ENCODE peak calls at places on chromosomes 6 and 20, in seven cellular contexts. E is activated T-cell treated with anti-CD3 and anti-CD28 coated beads for 1 hour; D is SJSA1; X is activated naive CD8-positive, alpha-beta T cell treated with anti-CD3 and anti-CD28 coated beads, Interleukin-2, amount 50 U/mL, for 16 hours; U is esophagus squamous epithelium; B is D721Med; M is NCI-H2081. Y is an unnamed sample.

GRCh38 chr20:37253087-37253486 is 8.5 kb downstream of the GHRH start:
- DNase-seq in D (no peak), X (no peak), U (no peak), E (no peak), B (no peak), M (no peak), Y (no peak)

GRCh38 chr20:35563834-35564233 is 22.0 kb downstream of the ERGIC3 start:
- DNase-seq in B (no peak), M (no peak), E (no peak), D (no peak), X (no peak), U (no peak), Y (no peak)

GRCh38 chr20:24672886-24673677 is 203.7 kb downstream of the SYNDIG1 start:
- DNase-seq in D (peak), E (no peak), U (no peak), X (no peak), B (no peak), M (no peak), Y (peak)

GRCh38 chr6:129635396-129636164 is 74.4 kb downstream of the ARHGAP18 start:
- DNase-seq in E (no peak), M (no peak), B (no peak), U (no peak), X (no peak), D (no peak), Y (no peak)

GRCh38 chr6:25354078-25354940 is 75.1 kb downstream of the CARMIL1 start:
- DNase-seq in E (no peak), X (no peak), U (no peak), M (no peak), D (no peak), B (no peak), Y (no peak)

GRCh38 chr20:45400346-45401031 is 7.6 kb upstream of the DBNDD2 start:
- DNase-seq in M (no peak), B (no peak), E (no peak), U (no peak), D (no peak), X (no peak), Y (no peak)

GRCh38 chr20:571754-572331 is 28.3 kb upstream of the CSNK2A1 start:
- DNase-seq in U (no peak), B (no peak), E (no peak), X (no peak), D (no peak), M (no peak), Y (peak)

GRCh38 chr6:2665169-2666070 is 85.3 kb downstream of the MYLK4 start:
- DNase-seq in X (no peak), U (no peak), D (no peak), E (no peak), M (no peak), B (no peak), Y (no peak)

GRCh38 chr20:35145141-35145564 is 2.0 kb downstream of the EDEM2 start:
- DNase-seq in E (no peak), B (peak), M (peak), D (no peak), U (no peak), X (no peak), Y (no peak)

GRCh38 chr20:37311710-37312355 is 22.4 kb downstream of the MANBAL start:
- DNase-seq in X (no peak), D (no peak), U (no peak), B (no peak), M (no peak), E (no peak), Y (no peak)

GRCh38 chr6:168538892-168539811 is 98.2 kb downstream of the SMOC2 start:
- DNase-seq in X (no peak), D (no peak), M (no peak), E (no peak), B (no peak), U (no peak), Y (no peak)

GRCh38 chr6:134436281-134436815 is 118.4 kb upstream of the SGK1 start:
- DNase-seq in U (no peak), E (peak), B (no peak), X (peak), D (peak), M (no peak), Y (peak)

GRCh38 chr6:48996461-48997119 is 466.5 kb downstream of the MMUT start:
- DNase-seq in U (no peak), X (no peak), D (no peak), E (no peak), M (no peak), B (no peak), Y (no peak)

GRCh38 chr6:161152904-161153662 is 120.8 kb downstream of the AGPAT4 start:
- DNase-seq in B (no peak), D (no peak), X (no peak), M (no peak), E (no peak), U (no peak), Y (no peak)

GRCh38 chr20:9912858-9913434 is 74.1 kb upstream of the PAK5 start:
- DNase-seq in B (no peak), X (no peak), D (no peak), E (peak), U (no peak), M (peak), Y (no peak)

GRCh38 chr6:77740380-77740779 is 87.5 kb downstream of the MEI4 start:
- DNase-seq in M (no peak), B (no peak), U (no peak), X (no peak), D (no peak), E (no peak), Y (no peak)

GRCh38 chr20:44594730-44595129 is 12.4 kb downstream of the PKIG start:
- DNase-seq in B (no peak), X (no peak), D (peak), M (no peak), U (no peak), E (no peak), Y (no peak)

GRCh38 chr6:99119109-99120031 is 171.6 kb upstream of the FBXL4 start:
- DNase-seq in U (no peak), X (no peak), M (peak), B (no peak), D (no peak), E (peak), Y (no peak)

GRCh38 chr20:44692932-44693476 is 22.2 kb upstream of the CCN5 start:
- DNase-seq in D (peak), M (no peak), E (no peak), X (no peak), U (no peak), B (no peak), Y (peak)

GRCh38 chr6:23414204-23414501 is 711.9 kb upstream of the NRSN1 start:
- DNase-seq in D (no peak), X (no peak), E (no peak), B (no peak), M (no peak), U (no peak), Y (no peak)

GRCh38 chr6:111646942-111647341 is 41.3 kb upstream of the TRAF3IP2 start:
- DNase-seq in X (no peak), D (no peak), E (no peak), U (no peak), M (no peak), B (no peak), Y (no peak)

GRCh38 chr6:33752139-33753015 is 5.7 kb upstream of the IP6K3 start:
- DNase-seq in D (no peak), E (no peak), U (no peak), M (no peak), X (no peak), B (no peak), Y (no peak)

GRCh38 chr20:47352332-47353223 is 3.9 kb downstream of the ZMYND8 start:
- DNase-seq in B (no peak), D (no peak), E (no peak), X (no peak), M (peak), U (no peak), Y (no peak)

GRCh38 chr6:39899540-39900295 is 34.5 kb downstream of the MOCS1 start:
- DNase-seq in B (no peak), D (no peak), X (no peak), E (no peak), U (no peak), M (no peak), Y (no peak)

GRCh38 chr6:35583893-35584688 is 71.4 kb upstream of the TULP1 start:
- DNase-seq in U (no peak), E (peak), D (peak), X (peak), M (peak), B (no peak), Y (peak)

GRCh38 chr20:48197034-48197433 is 411.8 kb upstream of the SULF2 start:
- DNase-seq in E (no peak), X (no peak), U (no peak), B (no peak), D (no peak), M (no peak), Y (peak)

GRCh38 chr6:109397020-109397419 is 14.8 kb upstream of the CD164 start:
- DNase-seq in M (no peak), E (no peak), B (no peak), D (no peak), X (no peak), U (no peak), Y (no peak)

GRCh38 chr20:63542031-63542559 is 4.9 kb upstream of the PTK6 start:
- DNase-seq in D (no peak), X (no peak), E (no peak), U (no peak), M (no peak), B (no peak), Y (no peak)

GRCh38 chr6:105898286-105898685 is 187.8 kb upstream of the PRDM1 start:
- DNase-seq in D (no peak), M (no peak), B (no peak), E (no peak), X (no peak), U (no peak), Y (no peak)

GRCh38 chr6:155201461-155202226 is 62.2 kb upstream of the CLDN20 start:
- DNase-seq in E (no peak), X (no peak), D (no peak), B (no peak), U (no peak), M (peak), Y (no peak)